ENCODE peak calls at places on chromosomes 12 and 14, in six cellular contexts. Q, K, U, W, A and I are unnamed samples.

GRCh38 chr12:120225200-120225558 is 24.3 kb upstream of the RPLP0 start:
- DNase-seq in Q (no peak), K (no peak), U (no peak), W (no peak), A (no peak), I (peak)

GRCh38 chr14:47674546-47675238 is 713 bp downstream of the MDGA2 start:
- DNase-seq in Q (peak), K (no peak), U (peak), W (peak), A (no peak), I (peak)

GRCh38 chr12:108341356-108341755 is 2.2 kb upstream of the CMKLR1 start:
- DNase-seq in Q (no peak), K (no peak), U (no peak), W (no peak), A (no peak), I (no peak)

GRCh38 chr12:10721654-10722501 is 1.2 kb downstream of the YBX3 start:
- DNase-seq in Q (peak), K (peak), U (peak), W (peak), A (no peak), I (peak)

GRCh38 chr12:105166736-105167135 is 59.2 kb downstream of the WASHC4 start:
- DNase-seq in Q (no peak), K (peak), U (no peak), W (peak), A (no peak), I (no peak)

GRCh38 chr12:53890081-53890480 is 48.5 kb upstream of the HOXC13 start:
- DNase-seq in Q (no peak), K (no peak), U (no peak), W (no peak), A (no peak), I (no peak)

GRCh38 chr12:64821116-64821630 is 3.3 kb upstream of the TBC1D30 start:
- DNase-seq in Q (no peak), K (no peak), U (no peak), W (no peak), A (no peak), I (no peak)

GRCh38 chr14:74964787-74965769 is 9.7 kb upstream of the PGF start:
- DNase-seq in Q (no peak), K (peak), U (no peak), W (peak), A (no peak), I (no peak)

GRCh38 chr12:90253674-90254181 is 545.1 kb upstream of the ATP2B1 start:
- DNase-seq in Q (peak), K (peak), U (no peak), W (peak), A (no peak), I (peak)

GRCh38 chr14:64640839-64641238 is 63.4 kb upstream of the PLEKHG3 start:
- DNase-seq in Q (no peak), K (no peak), U (no peak), W (no peak), A (no peak), I (no peak)

GRCh38 chr12:113467154-113467513 is 4.5 kb downstream of the LHX5 start:
- DNase-seq in Q (peak), K (no peak), U (no peak), W (no peak), A (no peak), I (no peak)

GRCh38 chr14:53531730-53532129 is 378.6 kb upstream of the DDHD1 start:
- DNase-seq in Q (no peak), K (no peak), U (no peak), W (no peak), A (no peak), I (no peak)

GRCh38 chr12:62656576-62657362 is 190.1 kb downstream of the MON2 start:
- DNase-seq in Q (peak), K (no peak), U (no peak), W (no peak), A (no peak), I (no peak)

GRCh38 chr14:88005978-88006851 is 1.3 kb downstream of the GPR65 start:
- DNase-seq in Q (no peak), K (no peak), U (no peak), W (no peak), A (no peak), I (no peak)

GRCh38 chr14:71290960-71291466 is 383.8 kb downstream of the PCNX1 start:
- DNase-seq in Q (no peak), K (peak), U (no peak), W (peak), A (no peak), I (peak)

GRCh38 chr12:62631531-62632520 is 165.2 kb downstream of the MON2 start:
- DNase-seq in Q (peak), K (peak), U (peak), W (peak), A (no peak), I (peak)

GRCh38 chr12:57429473-57430116 is 1.2 kb downstream of the R3HDM2 start:
- DNase-seq in Q (no peak), K (peak), U (no peak), W (no peak), A (no peak), I (no peak)

GRCh38 chr14:70887207-70888150 is 19.8 kb upstream of the PCNX1 start:
- DNase-seq in Q (no peak), K (peak), U (no peak), W (peak), A (no peak), I (no peak)

GRCh38 chr14:52949711-52950409 is 990 bp downstream of the FERMT2 start:
- DNase-seq in Q (no peak), K (peak), U (no peak), W (peak), A (no peak), I (no peak)

GRCh38 chr12:110718222-110718908 is 24.3 kb downstream of the PPP1CC start:
- DNase-seq in Q (no peak), K (no peak), U (no peak), W (no peak), A (no peak), I (no peak)

GRCh38 chr14:94173885-94174621 is at the start of gene PPP4R4:
- DNase-seq in Q (peak), K (peak), U (peak), W (peak), A (peak), I (peak)

GRCh38 chr14:100603341-100604125 is 16.3 kb upstream of the BEGAIN start:
- DNase-seq in Q (no peak), K (no peak), U (no peak), W (no peak), A (no peak), I (no peak)

GRCh38 chr14:30273564-30273880 is 285.4 kb upstream of the G2E3 start:
- DNase-seq in Q (no peak), K (no peak), U (no peak), W (no peak), A (no peak), I (no peak)

GRCh38 chr12:47556219-47556618 is 149.6 kb downstream of the RPAP3 start:
- DNase-seq in Q (peak), K (no peak), U (no peak), W (no peak), A (no peak), I (no peak)

GRCh38 chr14:39218171-39218769 is 15.4 kb upstream of the MIA2 start:
- DNase-seq in Q (no peak), K (peak), U (no peak), W (no peak), A (no peak), I (no peak)

GRCh38 chr14:72416892-72417291 is 477.0 kb downstream of the DPF3 start:
- DNase-seq in Q (no peak), K (no peak), U (no peak), W (no peak), A (no peak), I (no peak)

GRCh38 chr12:132211811-132212210 is 67.6 kb downstream of the NOC4L start:
- DNase-seq in Q (no peak), K (no peak), U (no peak), W (no peak), A (no peak), I (no peak)

GRCh38 chr12:120668091-120668796 is 18.7 kb upstream of the MLEC start:
- DNase-seq in Q (peak), K (no peak), U (no peak), W (no peak), A (peak), I (no peak)

GRCh38 chr12:5083955-5084849 is 40.5 kb downstream of the KCNA5 start:
- DNase-seq in Q (no peak), K (peak), U (peak), W (peak), A (no peak), I (peak)

GRCh38 chr12:108828774-108829173 is 28.6 kb downstream of the SSH1 start:
- DNase-seq in Q (no peak), K (peak), U (no peak), W (peak), A (no peak), I (no peak)

GRCh38 chr12:53961025-53961761 is 6.5 kb downstream of the HOXC12 start:
- DNase-seq in Q (peak), K (no peak), U (no peak), W (no peak), A (no peak), I (no peak)

GRCh38 chr12:42119085-42119633 is 25.5 kb downstream of the GXYLT1 start:
- DNase-seq in Q (no peak), K (peak), U (no peak), W (peak), A (no peak), I (no peak)

GRCh38 chr12:124466200-124467128 is 100.9 kb downstream of the NCOR2 start:
- DNase-seq in Q (no peak), K (peak), U (no peak), W (peak), A (no peak), I (no peak)

DNA sequence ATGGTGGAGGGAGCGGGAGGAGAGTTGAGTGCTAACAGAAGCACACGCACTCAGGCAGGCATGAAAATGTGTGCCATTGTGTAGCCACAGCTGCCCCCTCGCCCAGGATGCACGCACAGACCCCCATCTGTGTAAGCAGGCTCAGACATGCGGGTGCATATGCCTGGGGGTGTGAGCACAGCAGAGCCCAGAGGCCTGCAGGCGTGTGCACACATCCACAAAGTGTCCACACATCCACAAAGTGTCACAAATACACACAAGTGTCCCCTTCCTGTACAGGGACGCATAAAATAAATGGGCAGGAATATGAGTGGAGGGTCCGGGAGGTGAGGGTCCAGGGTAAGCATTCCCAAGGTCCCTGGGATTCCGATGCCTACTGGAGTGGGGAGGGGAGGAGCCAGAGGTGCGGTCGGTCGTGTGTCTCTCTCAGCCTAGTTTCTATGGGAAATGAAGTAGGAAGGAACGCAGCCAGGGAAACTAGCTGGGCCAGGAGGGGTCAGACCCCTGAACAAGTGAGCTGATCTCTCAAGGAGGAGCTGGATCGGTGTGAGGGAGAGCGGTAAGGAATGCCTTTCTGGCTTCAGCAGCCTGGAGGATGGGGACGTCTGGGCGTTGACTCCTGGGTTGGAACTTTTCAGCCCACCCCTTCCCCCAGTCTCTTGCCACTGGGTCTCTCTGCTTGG is 669 bp upstream of the KRT7 start:
- DNase-seq in Q (no peak), K (no peak), U (no peak), W (no peak), A (no peak), I (peak)
- H2BK15ac ChIP-seq in Q (no peak), K (peak), U (no peak), W (no peak), A (no peak), I (no peak)

GRCh38 chr14:77542349-77543239 is 44.0 kb upstream of the ISM2 start:
- DNase-seq in Q (no peak), K (no peak), U (no peak), W (peak), A (no peak), I (peak)

GRCh38 chr14:77543240-77543551 is 44.6 kb upstream of the ISM2 start:
- DNase-seq in Q (no peak), K (no peak), U (no peak), W (peak), A (no peak), I (peak)

GRCh38 chr14:77544571-77544970 is 46.0 kb upstream of the ISM2 start:
- DNase-seq in Q (no peak), K (no peak), U (no peak), W (no peak), A (no peak), I (peak)

GRCh38 chr14:77541905-77542304 is 43.3 kb upstream of the ISM2 start:
- DNase-seq in Q (no peak), K (no peak), U (no peak), W (no peak), A (no peak), I (no peak)

DNA sequence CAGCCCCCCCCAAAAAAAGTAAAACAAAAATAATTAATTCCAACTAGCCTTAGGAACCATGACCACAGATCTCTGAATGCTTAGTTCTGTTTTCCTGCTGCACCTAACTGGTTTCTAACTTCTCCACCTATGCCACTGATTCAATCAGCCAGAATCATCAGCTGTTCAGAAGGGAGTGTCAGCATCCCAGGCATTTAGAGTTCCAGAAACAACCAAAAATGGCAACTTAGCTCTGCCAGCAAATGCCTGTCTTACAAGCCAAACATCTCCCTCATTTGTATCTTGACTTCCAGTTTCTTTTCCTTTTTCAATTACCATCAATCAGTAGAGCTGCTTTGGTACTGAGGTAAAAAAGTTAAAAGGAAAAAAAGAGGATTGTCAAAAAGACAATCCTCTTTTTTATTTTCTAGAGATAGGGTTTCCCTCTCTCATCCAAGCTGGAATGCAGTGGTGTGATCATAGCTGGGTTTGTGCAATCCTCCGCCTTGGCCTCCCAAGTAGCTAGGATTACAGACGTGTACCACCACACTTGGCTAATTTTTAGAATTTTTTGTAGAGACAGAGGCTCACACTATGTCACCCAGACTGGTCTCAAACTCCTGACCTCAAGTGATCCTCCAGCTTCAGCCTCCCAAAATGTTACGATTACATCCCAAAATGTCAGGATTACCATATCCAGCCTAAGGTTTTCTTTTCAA is 45.2 kb upstream of the ISM2 start:
- DNase-seq in Q (no peak), K (peak), U (no peak), W (peak), A (no peak), I (no peak)
- H3K23ac ChIP-seq in Q (no peak), K (no peak), U (no peak), W (no peak), A (no peak), I (no peak)

GRCh38 chr14:20742132-20742531 is 3.6 kb upstream of the EDDM3A start:
- DNase-seq in Q (no peak), K (no peak), U (no peak), W (no peak), A (no peak), I (no peak)
- H3K4me2 ChIP-seq in Q (no peak), K (no peak), U (no peak), W (no peak), A (no peak), I (no peak)

DNA sequence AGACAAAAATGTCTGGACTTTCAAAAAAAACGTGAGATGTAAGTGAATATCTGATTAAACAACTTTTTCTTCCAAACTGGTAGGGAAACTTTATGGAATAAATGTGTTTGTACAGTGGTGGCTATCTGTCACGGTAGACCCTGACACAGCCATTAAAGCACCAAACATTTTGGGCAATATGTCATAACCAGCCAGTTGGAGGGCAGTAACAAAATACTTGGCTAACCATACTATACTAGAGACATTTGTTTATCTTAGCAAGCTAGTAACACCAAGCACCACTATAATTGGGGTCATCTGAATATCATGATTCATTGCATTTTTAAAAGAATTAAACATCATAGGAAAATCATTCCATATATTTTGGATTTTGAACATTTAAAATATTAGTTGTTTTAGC is 6.0 kb upstream of the MYF6 start:
- DNase-seq in Q (no peak), K (peak), U (no peak), W (no peak), A (no peak), I (no peak)
- H2BK15ac ChIP-seq in Q (no peak), K (no peak), U (no peak), W (no peak), A (no peak), I (no peak)

GRCh38 chr14:93120952-93121834 is 5.5 kb upstream of the ITPK1 start:
- DNase-seq in Q (no peak), K (no peak), U (no peak), W (no peak), A (no peak), I (no peak)
- H3K23ac ChIP-seq in Q (no peak), K (no peak), U (no peak), W (no peak), A (no peak), I (no peak)

GRCh38 chr14:90576981-90577660 is 180.3 kb downstream of the CALM1 start:
- DNase-seq in Q (no peak), K (no peak), U (no peak), W (no peak), A (no peak), I (no peak)
- H3K4me2 ChIP-seq in Q (no peak), K (no peak), U (no peak), W (no peak), A (no peak), I (no peak)

GRCh38 chr12:114789276-114789675 is 105.3 kb upstream of the TBX3 start:
- DNase-seq in Q (no peak), K (no peak), U (no peak), W (no peak), A (no peak), I (no peak)

GRCh38 chr12:114794049-114794558 is 110.1 kb upstream of the TBX3 start:
- DNase-seq in Q (no peak), K (no peak), U (no peak), W (no peak), A (no peak), I (peak)

GRCh38 chr12:114789821-114790220 is 105.8 kb upstream of the TBX3 start:
- DNase-seq in Q (no peak), K (no peak), U (no peak), W (no peak), A (no peak), I (peak)

GRCh38 chr12:114784526-114784925 is 100.6 kb upstream of the TBX3 start:
- DNase-seq in Q (no peak), K (peak), U (no peak), W (no peak), A (no peak), I (no peak)

GRCh38 chr12:114790276-114790675 is 106.3 kb upstream of the TBX3 start:
- DNase-seq in Q (no peak), K (no peak), U (no peak), W (no peak), A (no peak), I (peak)
- H2BK15ac ChIP-seq in Q (no peak), K (no peak), U (no peak), W (no peak), A (no peak), I (no peak)

DNA sequence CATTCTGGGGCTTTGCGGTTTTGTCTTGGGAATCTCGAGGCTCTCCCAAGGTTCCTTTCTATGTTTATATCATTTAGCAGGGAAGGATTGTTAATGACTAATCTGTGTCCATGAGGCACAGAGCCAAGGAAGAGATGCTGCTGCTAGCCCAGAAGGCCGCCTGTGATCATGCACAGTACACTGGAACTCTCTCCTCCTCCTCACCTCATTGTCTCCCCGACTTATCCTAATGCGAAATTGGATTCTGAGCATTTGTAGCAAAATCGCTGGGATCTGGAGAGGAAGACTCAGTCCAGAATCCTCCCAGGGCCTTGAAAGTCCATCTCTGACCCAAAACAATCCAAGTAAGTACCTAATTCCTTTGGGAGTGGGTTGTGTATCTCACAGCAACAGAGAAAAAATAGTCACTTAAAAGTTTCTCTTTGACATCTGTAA is at the start of gene NR1H4:
- DNase-seq in Q (no peak), K (peak), U (no peak), W (no peak), A (no peak), I (no peak)
- H3K23ac ChIP-seq in Q (no peak), K (no peak), U (no peak), W (no peak), A (no peak), I (no peak)

GRCh38 chr12:87796961-87797516 is 232.2 kb downstream of the C12orf50 start:
- DNase-seq in Q (no peak), K (no peak), U (no peak), W (no peak), A (no peak), I (no peak)
- H3K4me2 ChIP-seq in Q (no peak), K (no peak), U (no peak), W (no peak), A (no peak), I (no peak)

GRCh38 chr12:45887544-45887943 is 102.8 kb downstream of the SCAF11 start:
- DNase-seq in Q (peak), K (no peak), U (no peak), W (no peak), A (no peak), I (peak)

GRCh38 chr12:45890276-45890675 is 100.1 kb downstream of the SCAF11 start:
- DNase-seq in Q (no peak), K (no peak), U (no peak), W (no peak), A (no peak), I (no peak)

DNA sequence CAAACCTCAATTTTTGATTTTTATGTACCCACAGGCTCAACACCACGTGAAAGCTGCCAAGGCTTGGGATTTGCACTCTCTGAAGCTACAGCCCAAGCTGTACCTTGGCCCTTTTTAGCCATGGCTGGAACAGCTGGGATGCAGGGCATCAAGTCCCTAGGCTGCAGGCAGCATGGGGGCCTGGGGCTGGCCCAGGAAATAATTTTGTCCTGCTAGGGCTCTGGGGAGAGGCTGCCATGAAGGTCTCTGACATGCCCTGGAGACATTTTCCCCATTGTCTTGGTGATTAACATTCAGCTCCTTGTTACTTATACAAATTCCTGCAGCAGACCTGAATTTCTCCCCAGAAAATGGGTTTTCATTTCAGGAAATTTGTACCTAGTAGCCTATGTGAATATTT is 103.7 kb downstream of the SCAF11 start:
- DNase-seq in Q (no peak), K (no peak), U (no peak), W (no peak), A (no peak), I (peak)
- H2BK15ac ChIP-seq in Q (no peak), K (no peak), U (no peak), W (no peak), A (no peak), I (no peak)